ENCODE peak calls at places on chromosomes 1 and 21, in seven cellular contexts. V is colonic mucosa; B is tibial nerve; R is heart right ventricle; N is aorta; U is CD8-positive, alpha-beta T cell; K is prostate gland. L is an unnamed sample.

GRCh38 chr1:162485236-162485635 is 12.4 kb upstream of the UHMK1 start:
- DNase-seq in V (no peak), B (no peak), R (no peak), N (no peak), U (no peak), K (no peak), L (no peak)

GRCh38 chr1:25810341-25811299 is 9.1 kb upstream of the MTFR1L start:
- DNase-seq in V (peak; percentile 77), B (peak; percentile 80), R (peak; percentile 81), N (peak; percentile 90), U (peak; percentile 74), K (peak; percentile 67), L (peak; percentile 84)

GRCh38 chr1:58683519-58683918 is 16.3 kb downstream of the MYSM1 start:
- DNase-seq in V (no peak), B (no peak), R (no peak), N (no peak), U (no peak), K (no peak), L (no peak)

GRCh38 chr1:190579517-190580193 is 102.0 kb upstream of the BRINP3 start:
- DNase-seq in V (no peak), B (no peak), R (no peak), N (no peak), U (no peak), K (no peak), L (no peak)

GRCh38 chr1:31335007-31335406 is 37.9 kb downstream of the FABP3 start:
- DNase-seq in V (no peak), B (no peak), R (no peak), N (no peak), U (no peak), K (peak; percentile 36), L (no peak)

GRCh38 chr1:67597336-67597735 is 87.7 kb upstream of the GADD45A start:
- DNase-seq in V (no peak), B (no peak), R (no peak), N (no peak), U (no peak), K (no peak), L (no peak)

GRCh38 chr1:109193653-109194590 is 19.8 kb upstream of the SARS1 start:
- DNase-seq in V (peak; percentile 74), B (peak; percentile 21), R (peak; percentile 16), N (no peak), U (peak; percentile 41), K (no peak), L (peak; percentile 55)

GRCh38 chr1:92754000-92754787 is 30.7 kb downstream of the EVI5 start:
- DNase-seq in V (no peak), B (no peak), R (no peak), N (no peak), U (no peak), K (no peak), L (no peak)

GRCh38 chr1:212607924-212608208 is 695 bp upstream of the ATF3 start:
- DNase-seq in V (no peak), B (no peak), R (peak; percentile 42), N (no peak), U (peak; percentile 3), K (no peak), L (no peak)

GRCh38 chr1:154773551-154773950 is 96.5 kb downstream of the KCNN3 start:
- DNase-seq in V (no peak), B (no peak), R (no peak), N (peak; percentile 31), U (no peak), K (no peak), L (no peak)

GRCh38 chr1:39782103-39782502 is 6.6 kb downstream of the BMP8B start:
- DNase-seq in V (no peak), B (no peak), R (no peak), N (peak; percentile 25), U (no peak), K (no peak), L (peak; percentile 6)

GRCh38 chr1:27010226-27010994 is 2.2 kb downstream of the TENT5B start:
- DNase-seq in V (no peak), B (no peak), R (no peak), N (no peak), U (no peak), K (no peak), L (no peak)

GRCh38 chr1:186494832-186495271 is 33.9 kb upstream of the PDC start:
- DNase-seq in V (no peak), B (no peak), R (no peak), N (no peak), U (no peak), K (no peak), L (no peak)

GRCh38 chr1:106584663-106585062 is 471.8 kb upstream of the PRMT6 start:
- DNase-seq in V (no peak), B (no peak), R (no peak), N (no peak), U (no peak), K (no peak), L (no peak)

GRCh38 chr1:176903474-176903873 is 261.0 kb downstream of the ASTN1 start:
- DNase-seq in V (no peak), B (no peak), R (no peak), N (no peak), U (no peak), K (no peak), L (no peak)

GRCh38 chr1:200409203-200409760 is 554 bp downstream of the ZNF281 start:
- DNase-seq in V (peak; percentile 38), B (no peak), R (peak; percentile 41), N (peak; percentile 83), U (peak; percentile 13), K (peak; percentile 25), L (peak; percentile 65)

GRCh38 chr1:223402790-223403142 is 9.6 kb downstream of the CCDC185 start:
- DNase-seq in V (no peak), B (no peak), R (no peak), N (no peak), U (no peak), K (no peak), L (no peak)

GRCh38 chr1:59333626-59334277 is 36.9 kb downstream of the FGGY start:
- DNase-seq in V (no peak), B (no peak), R (no peak), N (no peak), U (no peak), K (no peak), L (no peak)

GRCh38 chr1:198529414-198529813 is 11.1 kb downstream of the ATP6V1G3 start:
- DNase-seq in V (no peak), B (no peak), R (no peak), N (no peak), U (no peak), K (no peak), L (no peak)

GRCh38 chr1:184116287-184116686 is 64.8 kb downstream of the TSEN15 start:
- DNase-seq in V (no peak), B (no peak), R (no peak), N (no peak), U (no peak), K (no peak), L (no peak)

GRCh38 chr1:234430691-234431090 is 48.3 kb downstream of the TARBP1 start:
- DNase-seq in V (no peak), B (no peak), R (no peak), N (no peak), U (no peak), K (no peak), L (no peak)

GRCh38 chr1:5968161-5968736 is 24.0 kb downstream of the NPHP4 start:
- DNase-seq in V (no peak), B (no peak), R (no peak), N (peak; percentile 40), U (no peak), K (no peak), L (no peak)

GRCh38 chr1:153465728-153466625 is 5.5 kb upstream of the S100A7 start:
- DNase-seq in V (peak; percentile 68), B (peak; percentile 26), R (peak; percentile 63), N (peak; percentile 90), U (peak; percentile 51), K (no peak), L (peak; percentile 69)

GRCh38 chr21:36964832-36965719 is 1.4 kb downstream of the HLCS start:
- DNase-seq in V (no peak), B (no peak), R (no peak), N (no peak), U (no peak), K (no peak), L (no peak)

DNA sequence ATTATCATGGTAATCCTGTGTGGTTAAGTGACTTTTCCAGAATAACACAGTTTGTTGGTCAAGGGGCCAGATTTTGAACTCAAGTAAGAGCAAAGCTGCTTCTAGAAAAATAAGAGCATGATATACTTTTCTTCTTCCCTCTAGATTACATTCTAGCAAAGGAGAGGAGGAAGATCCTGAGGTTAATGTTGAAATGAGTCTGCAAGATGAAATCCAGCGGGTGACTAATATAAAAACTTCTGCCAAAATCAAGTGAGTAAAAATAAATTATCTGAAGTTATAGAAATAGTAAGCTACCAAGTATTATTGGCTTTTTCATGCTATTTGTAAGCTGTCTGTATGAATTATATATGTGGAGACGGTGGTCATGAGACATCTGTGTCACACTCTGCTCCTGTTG is 12.8 kb downstream of the WDR3 start:
- DNase-seq in V (no peak), B (no peak), R (no peak), N (no peak), U (no peak), K (no peak), L (no peak)
- H3K36me3 ChIP-seq in V (peaks cover 4% of the 10 kb centered on the region), B (peaks cover 37% of the 10 kb centered on the region), R (peaks cover 59% of the 10 kb centered on the region), N (peaks cover 10% of the 10 kb centered on the region), U (peaks cover 78% of the 10 kb centered on the region), K (peaks cover 7% of the 10 kb centered on the region), L (peaks cover 100% of the 10 kb centered on the region)

DNA sequence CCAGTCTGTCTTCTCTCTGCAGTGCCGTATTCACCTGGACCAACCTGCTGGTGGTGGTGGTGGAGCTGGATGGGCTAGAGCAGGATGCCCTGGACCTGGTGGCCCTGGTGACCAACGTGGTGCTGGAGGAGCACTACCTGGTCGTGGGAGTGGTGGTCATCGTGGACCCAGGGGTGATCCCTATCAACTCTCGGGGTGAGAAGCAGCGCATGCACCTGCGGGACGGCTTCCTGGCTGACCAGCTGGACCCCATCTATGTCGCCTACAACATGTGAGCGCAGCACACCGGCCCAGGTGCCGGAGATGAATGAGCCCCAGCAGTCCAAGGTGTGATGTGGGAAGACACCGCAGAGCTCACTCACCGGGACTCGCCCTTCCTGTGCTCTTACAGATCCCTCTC is 37.5 kb downstream of the S100B start:
- DNase-seq in V (no peak), B (no peak), R (no peak), N (peak; percentile 68), U (no peak), K (no peak), L (peak; percentile 16)
- H3K27ac ChIP-seq in V (no peak overlapping the region), B (no peak overlapping the region), R (no peak overlapping the region), N (no peak overlapping the region), U (no peak overlapping the region), K (no peak overlapping the region), L (no peak overlapping the region)

GRCh38 chr1:33002006-33002405 is 34.7 kb downstream of the AK2 start:
- DNase-seq in V (no peak), B (no peak), R (no peak), N (no peak), U (no peak), K (no peak), L (no peak)
- H3K27me3 ChIP-seq in V (no peaks in the 10 kb centered on the region), B (no peaks in the 10 kb centered on the region), R (no peaks in the 10 kb centered on the region), N (no peaks in the 10 kb centered on the region), U (no peaks in the 10 kb centered on the region), K (no peaks in the 10 kb centered on the region), L (no peaks in the 10 kb centered on the region)

DNA sequence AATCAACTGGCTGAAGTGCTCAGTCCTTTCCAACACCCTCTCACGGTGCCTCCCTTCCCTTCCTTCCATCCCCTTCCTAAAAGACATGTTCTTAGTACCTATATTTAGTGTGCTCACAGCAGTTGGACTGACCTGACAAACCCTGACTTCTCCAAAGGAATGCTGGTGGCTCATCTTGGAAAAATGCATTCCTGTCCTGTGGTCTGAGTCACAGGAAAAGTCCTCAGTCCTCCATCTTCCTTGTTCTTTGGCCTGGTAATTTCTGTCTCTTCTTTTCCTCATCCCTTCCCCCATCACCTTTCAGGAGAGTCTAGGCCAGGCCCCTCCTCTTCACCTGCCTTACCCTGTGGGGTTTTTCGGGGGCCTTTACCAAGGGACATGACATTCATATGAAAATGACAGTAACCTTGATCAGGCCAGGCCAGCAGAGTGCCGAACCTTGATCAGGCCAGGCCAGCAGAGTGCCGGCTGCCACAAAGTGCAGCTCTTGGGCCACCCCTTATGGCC is 7.2 kb downstream of the ATP1B1 start:
- DNase-seq in V (no peak), B (no peak), R (no peak), N (no peak), U (no peak), K (no peak), L (no peak)
- H3K36me3 ChIP-seq in V (no peaks in the 10 kb centered on the region), B (no peaks in the 10 kb centered on the region), R (no peaks in the 10 kb centered on the region), N (no peaks in the 10 kb centered on the region), U (no peaks in the 10 kb centered on the region), K (peaks cover 2% of the 10 kb centered on the region), L (peaks cover 40% of the 10 kb centered on the region)